ENCODE peak calls at places on chromosomes 2 and 18, in four cellular contexts. One of them, this sample, is unnamed.

GRCh38 chr2:113162173-113162572 is 11.6 kb upstream of the PSD4 start:
- DNase-seq in GM12878: no peak
- DNase-seq in SK-N-SH: no peak
- DNase-seq in K562: no peak
- DNase-seq in this sample: no peak

GRCh38 chr18:56021814-56022205 is 433.8 kb upstream of the TCF4 start:
- DNase-seq in SK-N-SH: no peak
- DNase-seq in K562: no peak
- DNase-seq in GM12878: no peak
- DNase-seq in this sample: no peak

GRCh38 chr18:78975699-78976098 is 3.9 kb upstream of the SALL3 start:
- DNase-seq in GM12878: no peak
- DNase-seq in K562: no peak
- DNase-seq in SK-N-SH: no peak
- DNase-seq in this sample: no peak

GRCh38 chr2:157486596-157487270 is 42.8 kb upstream of the CYTIP start:
- DNase-seq in GM12878: no peak
- DNase-seq in SK-N-SH: no peak
- DNase-seq in K562: no peak
- DNase-seq in this sample: no peak

GRCh38 chr2:99488587-99488998 is 1.2 kb downstream of the REV1 start:
- DNase-seq in SK-N-SH: peak
- DNase-seq in GM12878: peak
- DNase-seq in K562: peak
- DNase-seq in this sample: peak

GRCh38 chr18:34709631-34710429 is at the start of gene DTNA:
- DNase-seq in GM12878: no peak
- DNase-seq in SK-N-SH: peak
- DNase-seq in K562: no peak
- DNase-seq in this sample: peak

GRCh38 chr2:223735659-223736244 is 101.6 kb downstream of the AP1S3 start:
- DNase-seq in SK-N-SH: no peak
- DNase-seq in K562: no peak
- DNase-seq in GM12878: no peak
- DNase-seq in this sample: no peak

GRCh38 chr2:11234309-11234708 is 79.0 kb downstream of the SLC66A3 start:
- DNase-seq in K562: no peak
- DNase-seq in SK-N-SH: peak
- DNase-seq in GM12878: no peak
- DNase-seq in this sample: no peak

GRCh38 chr2:3982160-3982559 is 278.8 kb downstream of the DCDC2C start:
- DNase-seq in GM12878: no peak
- DNase-seq in SK-N-SH: no peak
- DNase-seq in K562: no peak
- DNase-seq in this sample: no peak

GRCh38 chr2:55141572-55142413 is 90.3 kb downstream of the CLHC1 start:
- DNase-seq in SK-N-SH: no peak
- DNase-seq in K562: no peak
- DNase-seq in GM12878: no peak
- DNase-seq in this sample: no peak

GRCh38 chr2:113156278-113157107 is 17.3 kb upstream of the PSD4 start:
- DNase-seq in GM12878: no peak
- DNase-seq in SK-N-SH: no peak
- DNase-seq in K562: no peak
- DNase-seq in this sample: no peak

GRCh38 chr2:28589746-28590463 is 94.0 kb downstream of the PLB1 start:
- DNase-seq in GM12878: no peak
- DNase-seq in SK-N-SH: no peak
- DNase-seq in K562: no peak
- DNase-seq in this sample: no peak

GRCh38 chr18:61589724-61590065 is 256.5 kb downstream of the CDH20 start:
- DNase-seq in GM12878: no peak
- DNase-seq in K562: no peak
- DNase-seq in SK-N-SH: no peak
- DNase-seq in this sample: no peak

GRCh38 chr2:240182476-240182875 is 42.0 kb upstream of the OTOS start:
- DNase-seq in GM12878: no peak
- DNase-seq in SK-N-SH: no peak
- DNase-seq in K562: no peak
- DNase-seq in this sample: no peak

GRCh38 chr2:41194235-41194634 is 742.3 kb upstream of the SLC8A1 start:
- DNase-seq in K562: no peak
- DNase-seq in GM12878: no peak
- DNase-seq in SK-N-SH: peak
- DNase-seq in this sample: no peak

GRCh38 chr2:3681625-3682024 is 21.8 kb upstream of the DCDC2C start:
- DNase-seq in K562: no peak
- DNase-seq in SK-N-SH: no peak
- DNase-seq in GM12878: no peak
- DNase-seq in this sample: no peak

GRCh38 chr2:239316562-239317465 is 84.0 kb downstream of the HDAC4 start:
- DNase-seq in GM12878: no peak
- DNase-seq in K562: peak
- DNase-seq in SK-N-SH: no peak
- DNase-seq in this sample: no peak

GRCh38 chr18:25066536-25066935 is 285.4 kb downstream of the ZNF521 start:
- DNase-seq in K562: no peak
- DNase-seq in SK-N-SH: no peak
- DNase-seq in GM12878: no peak
- DNase-seq in this sample: no peak

GRCh38 chr2:65666156-65666725 is 233.8 kb upstream of the SPRED2 start:
- DNase-seq in SK-N-SH: no peak
- DNase-seq in GM12878: peak
- DNase-seq in K562: no peak
- DNase-seq in this sample: peak

GRCh38 chr18:47166235-47166634 is 9.9 kb downstream of the IER3IP1 start:
- DNase-seq in SK-N-SH: no peak
- DNase-seq in GM12878: no peak
- DNase-seq in K562: no peak
- DNase-seq in this sample: no peak

GRCh38 chr2:179702912-179703311 is 158.5 kb downstream of the ZNF385B start:
- DNase-seq in K562: no peak
- DNase-seq in SK-N-SH: no peak
- DNase-seq in GM12878: no peak
- DNase-seq in this sample: no peak
- H3K4me3 ChIP-seq in K562: no peak
- H3K4me3 ChIP-seq in SK-N-SH: no peak
- H3K4me3 ChIP-seq in GM12878: no peak
- H3K4me3 ChIP-seq in this sample: no peak

DNA sequence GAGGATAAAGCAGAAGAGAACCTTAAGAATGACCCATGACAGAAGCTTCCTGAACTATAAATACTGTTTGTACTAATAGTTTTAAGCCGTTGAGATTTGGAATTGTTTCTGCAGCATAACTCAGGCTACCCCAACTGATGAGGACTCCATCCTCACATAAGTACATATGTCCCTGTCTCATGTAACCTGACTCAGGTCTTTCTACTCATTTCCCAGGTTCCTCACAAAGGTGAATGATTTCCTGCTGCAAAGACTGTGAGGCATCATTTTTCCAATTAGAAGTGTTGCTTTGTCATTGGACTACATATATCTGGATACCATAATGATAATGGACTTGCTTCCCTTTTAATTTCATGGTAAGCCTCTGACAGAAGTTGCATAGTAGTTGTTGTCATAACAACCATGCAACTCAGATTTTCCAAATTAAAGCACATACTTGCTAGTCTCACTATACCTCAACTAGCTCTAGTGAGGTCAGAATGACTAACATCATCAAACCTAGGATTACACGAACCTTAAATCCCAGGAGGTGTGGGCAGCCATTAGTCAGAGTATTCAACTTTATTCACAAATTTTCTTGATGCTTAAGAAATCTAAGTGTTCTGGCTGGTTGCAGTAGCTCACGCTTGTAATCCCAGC is 38.0 kb upstream of the NEDD4L start:
- DNase-seq in SK-N-SH: no peak
- DNase-seq in K562: no peak
- DNase-seq in GM12878: no peak
- DNase-seq in this sample: no peak
- TF ChIP-seq GABPA in SK-N-SH: no peak
- TF ChIP-seq GABPA in K562: no peak
- TF ChIP-seq GABPA in GM12878: no peak
- TF ChIP-seq GABPA in this sample: no peak

GRCh38 chr2:117776888-117777287 is 37.6 kb upstream of the DDX18 start:
- DNase-seq in GM12878: no peak
- DNase-seq in K562: no peak
- DNase-seq in SK-N-SH: no peak
- DNase-seq in this sample: no peak

GRCh38 chr2:117774716-117775115 is 39.8 kb upstream of the DDX18 start:
- DNase-seq in K562: no peak
- DNase-seq in SK-N-SH: no peak
- DNase-seq in GM12878: no peak
- DNase-seq in this sample: no peak

GRCh38 chr2:117770696-117771095 is 43.8 kb upstream of the DDX18 start:
- DNase-seq in GM12878: no peak
- DNase-seq in K562: no peak
- DNase-seq in SK-N-SH: no peak
- DNase-seq in this sample: no peak

GRCh38 chr2:117775820-117776219 is 38.7 kb upstream of the DDX18 start:
- DNase-seq in GM12878: no peak
- DNase-seq in K562: no peak
- DNase-seq in SK-N-SH: no peak
- DNase-seq in this sample: no peak

DNA sequence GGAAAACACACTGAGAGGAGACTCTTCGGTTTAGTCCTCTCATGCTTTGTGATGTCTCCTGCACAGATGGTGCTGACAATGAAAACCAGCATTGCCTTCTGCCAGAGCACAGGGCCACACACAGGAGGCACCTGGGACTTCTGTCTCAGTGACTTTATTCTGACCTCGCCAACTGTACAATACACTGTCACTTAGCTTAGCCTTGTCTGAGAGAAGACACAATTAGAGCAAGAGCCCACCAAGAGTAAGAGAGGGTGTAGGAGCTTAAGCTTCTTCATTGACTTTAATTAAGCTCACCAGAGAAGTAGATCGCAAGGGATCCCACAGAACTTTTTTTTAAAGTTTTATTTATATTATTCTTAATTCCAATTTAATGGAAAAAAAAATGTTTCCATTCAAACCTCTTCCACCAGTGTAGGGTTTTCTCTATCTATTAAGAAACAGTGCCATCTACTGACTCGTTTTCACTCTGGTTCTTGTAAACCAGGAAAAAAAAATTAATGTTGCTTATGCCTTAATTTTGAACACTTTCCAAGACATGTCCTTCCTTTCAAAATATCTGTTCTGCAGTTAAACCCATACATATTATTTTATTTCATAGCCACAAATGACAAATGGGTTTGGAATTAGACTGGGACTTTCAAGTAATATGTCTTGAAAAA is 42.4 kb upstream of the DDX18 start:
- DNase-seq in SK-N-SH: peak
- DNase-seq in K562: no peak
- DNase-seq in GM12878: no peak
- DNase-seq in this sample: no peak
- TF ChIP-seq CTCF in SK-N-SH: peak
- TF ChIP-seq CTCF in K562: no peak
- TF ChIP-seq CTCF in GM12878: peak
- TF ChIP-seq CTCF in this sample: no peak

DNA sequence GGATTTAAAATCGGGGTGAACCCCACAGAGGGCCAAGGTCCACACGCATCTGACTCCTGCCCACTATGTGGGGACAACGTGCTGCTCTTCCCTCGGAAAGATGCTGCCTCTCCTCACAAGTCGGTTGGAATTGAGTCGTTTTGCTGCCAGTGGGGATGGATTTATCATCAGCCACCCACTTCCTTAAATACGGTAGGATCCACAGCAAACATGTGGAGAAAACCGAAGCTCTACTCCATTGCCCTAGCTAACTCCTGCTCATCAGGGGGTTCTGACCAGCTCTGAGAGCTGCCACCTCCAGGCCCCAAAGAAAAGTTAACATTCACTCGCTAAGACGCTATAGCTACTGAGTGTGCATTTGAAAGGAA is 80.9 kb downstream of the CHRNA1 start:
- DNase-seq in SK-N-SH: peak
- DNase-seq in GM12878: no peak
- DNase-seq in K562: no peak
- DNase-seq in this sample: no peak
- H3K4me3 ChIP-seq in SK-N-SH: peak
- H3K4me3 ChIP-seq in GM12878: peak
- H3K4me3 ChIP-seq in K562: no peak
- H3K4me3 ChIP-seq in this sample: peak

DNA sequence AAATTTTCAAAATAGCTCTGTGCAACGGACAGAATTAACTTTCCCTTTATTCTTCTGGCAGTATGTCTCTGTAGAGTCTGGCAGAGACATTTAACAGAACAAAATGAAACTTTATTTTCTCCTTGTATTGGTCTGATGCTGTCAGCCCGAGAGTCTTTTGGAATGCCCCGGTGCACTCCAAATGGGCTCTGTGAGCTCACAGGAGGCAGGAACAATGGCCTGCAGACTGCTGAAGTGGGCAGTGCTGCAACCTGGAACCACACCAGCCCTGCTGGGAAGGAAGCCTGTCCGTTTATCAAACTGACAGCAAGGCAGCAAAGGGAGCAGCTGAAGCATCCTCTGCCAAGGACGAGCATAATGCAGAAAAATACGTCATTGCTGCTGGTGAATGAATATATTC is 207.8 kb upstream of the TANK start:
- DNase-seq in GM12878: no peak
- DNase-seq in SK-N-SH: no peak
- DNase-seq in K562: no peak
- DNase-seq in this sample: no peak
- TF ChIP-seq GABPA in GM12878: no peak
- TF ChIP-seq GABPA in SK-N-SH: no peak
- TF ChIP-seq GABPA in K562: no peak
- TF ChIP-seq GABPA in this sample: no peak